ENCODE peak calls at places on chromosomes 5 and 9, in seven cellular contexts. One of them, this sample, is unnamed.

GRCh38 chr9:130112244-130113151 is 58.8 kb downstream of the GPR107 start:
- DNase-seq in left lung: no peak
- DNase-seq in anterior cingulate cortex: no peak
- DNase-seq in NCI-H2029: no peak
- DNase-seq in stimulated activated naive CD8-positive, alpha-beta T cell treated with anti-CD3 and anti-CD28 coated beads, Interleukin-15, Interleukin-2, amounts not matched to agents 100 U/mL and 50 U/mL, for 24 hours: no peak
- DNase-seq in sigmoid colon: no peak
- DNase-seq in GM18507: no peak
- DNase-seq in this sample: no peak

GRCh38 chr9:34240021-34240420 is 61.2 kb downstream of the UBAP1 start:
- DNase-seq in GM18507: no peak
- DNase-seq in NCI-H2029: no peak
- DNase-seq in left lung: no peak
- DNase-seq in stimulated activated naive CD8-positive, alpha-beta T cell treated with anti-CD3 and anti-CD28 coated beads, Interleukin-15, Interleukin-2, amounts not matched to agents 100 U/mL and 50 U/mL, for 24 hours: no peak
- DNase-seq in anterior cingulate cortex: no peak
- DNase-seq in sigmoid colon: no peak
- DNase-seq in this sample: no peak

GRCh38 chr5:139104577-139105271 is 93.4 kb downstream of the SIL1 start:
- DNase-seq in GM18507: no peak
- DNase-seq in sigmoid colon: peak
- DNase-seq in left lung: peak
- DNase-seq in NCI-H2029: peak
- DNase-seq in anterior cingulate cortex: no peak
- DNase-seq in stimulated activated naive CD8-positive, alpha-beta T cell treated with anti-CD3 and anti-CD28 coated beads, Interleukin-15, Interleukin-2, amounts not matched to agents 100 U/mL and 50 U/mL, for 24 hours: no peak
- DNase-seq in this sample: peak

GRCh38 chr9:93827545-93828330 is 127.4 kb downstream of the BARX1 start:
- DNase-seq in stimulated activated naive CD8-positive, alpha-beta T cell treated with anti-CD3 and anti-CD28 coated beads, Interleukin-15, Interleukin-2, amounts not matched to agents 100 U/mL and 50 U/mL, for 24 hours: peak
- DNase-seq in anterior cingulate cortex: no peak
- DNase-seq in GM18507: peak
- DNase-seq in sigmoid colon: no peak
- DNase-seq in left lung: no peak
- DNase-seq in NCI-H2029: no peak
- DNase-seq in this sample: peak

GRCh38 chr9:97866848-97867247 is 13.8 kb downstream of the FOXE1 start:
- DNase-seq in sigmoid colon: no peak
- DNase-seq in left lung: no peak
- DNase-seq in stimulated activated naive CD8-positive, alpha-beta T cell treated with anti-CD3 and anti-CD28 coated beads, Interleukin-15, Interleukin-2, amounts not matched to agents 100 U/mL and 50 U/mL, for 24 hours: no peak
- DNase-seq in NCI-H2029: no peak
- DNase-seq in GM18507: no peak
- DNase-seq in anterior cingulate cortex: no peak
- DNase-seq in this sample: no peak

GRCh38 chr5:41043109-41043747 is 27.9 kb downstream of the MROH2B start:
- DNase-seq in stimulated activated naive CD8-positive, alpha-beta T cell treated with anti-CD3 and anti-CD28 coated beads, Interleukin-15, Interleukin-2, amounts not matched to agents 100 U/mL and 50 U/mL, for 24 hours: no peak
- DNase-seq in NCI-H2029: no peak
- DNase-seq in left lung: no peak
- DNase-seq in GM18507: no peak
- DNase-seq in anterior cingulate cortex: no peak
- DNase-seq in sigmoid colon: no peak
- DNase-seq in this sample: no peak

GRCh38 chr5:82345108-82345507 is 67.0 kb upstream of the RPS23 start:
- DNase-seq in stimulated activated naive CD8-positive, alpha-beta T cell treated with anti-CD3 and anti-CD28 coated beads, Interleukin-15, Interleukin-2, amounts not matched to agents 100 U/mL and 50 U/mL, for 24 hours: no peak
- DNase-seq in anterior cingulate cortex: no peak
- DNase-seq in NCI-H2029: no peak
- DNase-seq in left lung: no peak
- DNase-seq in sigmoid colon: no peak
- DNase-seq in GM18507: no peak
- DNase-seq in this sample: no peak

GRCh38 chr9:78325343-78325742 is 28.4 kb downstream of the PSAT1 start:
- DNase-seq in NCI-H2029: peak
- DNase-seq in GM18507: no peak
- DNase-seq in left lung: no peak
- DNase-seq in sigmoid colon: no peak
- DNase-seq in anterior cingulate cortex: no peak
- DNase-seq in stimulated activated naive CD8-positive, alpha-beta T cell treated with anti-CD3 and anti-CD28 coated beads, Interleukin-15, Interleukin-2, amounts not matched to agents 100 U/mL and 50 U/mL, for 24 hours: no peak
- DNase-seq in this sample: no peak

GRCh38 chr9:35826071-35826701 is 2.3 kb downstream of the FAM221B start:
- DNase-seq in stimulated activated naive CD8-positive, alpha-beta T cell treated with anti-CD3 and anti-CD28 coated beads, Interleukin-15, Interleukin-2, amounts not matched to agents 100 U/mL and 50 U/mL, for 24 hours: no peak
- DNase-seq in sigmoid colon: peak
- DNase-seq in GM18507: no peak
- DNase-seq in left lung: no peak
- DNase-seq in anterior cingulate cortex: no peak
- DNase-seq in NCI-H2029: peak
- DNase-seq in this sample: no peak

GRCh38 chr9:95201201-95201600 is 116.3 kb downstream of the FANCC start:
- DNase-seq in left lung: no peak
- DNase-seq in NCI-H2029: no peak
- DNase-seq in sigmoid colon: no peak
- DNase-seq in stimulated activated naive CD8-positive, alpha-beta T cell treated with anti-CD3 and anti-CD28 coated beads, Interleukin-15, Interleukin-2, amounts not matched to agents 100 U/mL and 50 U/mL, for 24 hours: no peak
- DNase-seq in anterior cingulate cortex: no peak
- DNase-seq in GM18507: no peak
- DNase-seq in this sample: no peak

GRCh38 chr5:156402387-156402921 is 75.5 kb downstream of the SGCD start:
- DNase-seq in stimulated activated naive CD8-positive, alpha-beta T cell treated with anti-CD3 and anti-CD28 coated beads, Interleukin-15, Interleukin-2, amounts not matched to agents 100 U/mL and 50 U/mL, for 24 hours: peak
- DNase-seq in GM18507: peak
- DNase-seq in anterior cingulate cortex: no peak
- DNase-seq in sigmoid colon: no peak
- DNase-seq in left lung: no peak
- DNase-seq in NCI-H2029: peak
- DNase-seq in this sample: no peak

GRCh38 chr9:76403352-76403751 is 9.1 kb upstream of the RFK start:
- DNase-seq in left lung: no peak
- DNase-seq in sigmoid colon: no peak
- DNase-seq in anterior cingulate cortex: no peak
- DNase-seq in NCI-H2029: peak
- DNase-seq in stimulated activated naive CD8-positive, alpha-beta T cell treated with anti-CD3 and anti-CD28 coated beads, Interleukin-15, Interleukin-2, amounts not matched to agents 100 U/mL and 50 U/mL, for 24 hours: no peak
- DNase-seq in GM18507: peak
- DNase-seq in this sample: no peak

GRCh38 chr9:36074870-36075532 is 38.3 kb downstream of the RECK start:
- DNase-seq in stimulated activated naive CD8-positive, alpha-beta T cell treated with anti-CD3 and anti-CD28 coated beads, Interleukin-15, Interleukin-2, amounts not matched to agents 100 U/mL and 50 U/mL, for 24 hours: no peak
- DNase-seq in anterior cingulate cortex: no peak
- DNase-seq in left lung: peak
- DNase-seq in sigmoid colon: peak
- DNase-seq in NCI-H2029: no peak
- DNase-seq in GM18507: no peak
- DNase-seq in this sample: peak

GRCh38 chr9:135344523-135344901 is 135.1 kb upstream of the PPP1R26 start:
- DNase-seq in stimulated activated naive CD8-positive, alpha-beta T cell treated with anti-CD3 and anti-CD28 coated beads, Interleukin-15, Interleukin-2, amounts not matched to agents 100 U/mL and 50 U/mL, for 24 hours: no peak
- DNase-seq in sigmoid colon: no peak
- DNase-seq in anterior cingulate cortex: no peak
- DNase-seq in left lung: no peak
- DNase-seq in GM18507: no peak
- DNase-seq in NCI-H2029: no peak
- DNase-seq in this sample: no peak

GRCh38 chr9:70639853-70640814 is 225.7 kb upstream of the KLF9 start:
- DNase-seq in NCI-H2029: no peak
- DNase-seq in anterior cingulate cortex: no peak
- DNase-seq in stimulated activated naive CD8-positive, alpha-beta T cell treated with anti-CD3 and anti-CD28 coated beads, Interleukin-15, Interleukin-2, amounts not matched to agents 100 U/mL and 50 U/mL, for 24 hours: no peak
- DNase-seq in left lung: no peak
- DNase-seq in sigmoid colon: no peak
- DNase-seq in GM18507: no peak
- DNase-seq in this sample: no peak

GRCh38 chr5:105885266-105885665 is 1785.5 kb downstream of the EFNA5 start:
- DNase-seq in GM18507: no peak
- DNase-seq in sigmoid colon: no peak
- DNase-seq in left lung: no peak
- DNase-seq in NCI-H2029: no peak
- DNase-seq in stimulated activated naive CD8-positive, alpha-beta T cell treated with anti-CD3 and anti-CD28 coated beads, Interleukin-15, Interleukin-2, amounts not matched to agents 100 U/mL and 50 U/mL, for 24 hours: no peak
- DNase-seq in anterior cingulate cortex: no peak
- DNase-seq in this sample: no peak